ENCODE peak calls at places on chromosomes 1 and 21, in six cellular contexts. C is left lung, H is uterus, P is HFF-Myc, N is PC-3, Q is heart right ventricle. X is an unnamed sample.

GRCh38 chr1:172345077-172345476 is 75.4 kb upstream of the C1orf105 start:
- DNase-seq in P (no peak), Q (no peak), H (no peak), C (no peak), N (no peak), X (no peak)

GRCh38 chr1:89635825-89636815 is 3.2 kb downstream of the LRRC8C start:
- DNase-seq in Q (no peak), C (no peak), N (peak; percentile 82), H (no peak), P (no peak), X (no peak)

GRCh38 chr1:228265167-228265566 is 57.3 kb downstream of the OBSCN start:
- DNase-seq in P (no peak), C (no peak), Q (no peak), N (peak; percentile 28), H (no peak), X (no peak)

GRCh38 chr1:106676021-106676420 is 380.5 kb upstream of the PRMT6 start:
- DNase-seq in Q (no peak), H (no peak), P (no peak), C (no peak), N (peak; percentile 80), X (no peak)

GRCh38 chr21:39034590-39035536 is 148.4 kb downstream of the PSMG1 start:
- DNase-seq in H (no peak), C (no peak), P (no peak), Q (no peak), N (no peak), X (no peak)

GRCh38 chr1:227270554-227270953 is 47.7 kb downstream of the CDC42BPA start:
- DNase-seq in C (no peak), H (no peak), P (no peak), N (no peak), Q (no peak), X (no peak)

GRCh38 chr1:157992813-157993178 is 649 bp upstream of the KIRREL1 start:
- DNase-seq in Q (no peak), C (no peak), H (peak; percentile 53), P (no peak), N (peak; percentile 13), X (no peak)

GRCh38 chr1:18900303-18900841 is 2.0 kb downstream of the ALDH4A1 start:
- DNase-seq in Q (no peak), H (no peak), N (no peak), C (no peak), P (no peak), X (no peak)

GRCh38 chr1:9235123-9235513 is 544 bp downstream of the H6PD start:
- DNase-seq in Q (peak; percentile 65), P (no peak), H (no peak), C (no peak), N (peak; percentile 31), X (no peak)

GRCh38 chr1:116432655-116433282 is 59.7 kb downstream of the ATP1A1 start:
- DNase-seq in Q (no peak), P (no peak), N (no peak), H (no peak), C (no peak), X (no peak)

GRCh38 chr1:108521990-108522393 is 37.9 kb upstream of the EEIG2 start:
- DNase-seq in H (no peak), P (no peak), N (no peak), C (no peak), Q (no peak), X (no peak)

GRCh38 chr1:17452686-17453085 is 13.2 kb upstream of the RCC2 start:
- DNase-seq in N (no peak), H (no peak), Q (no peak), P (no peak), C (no peak), X (no peak)

GRCh38 chr1:98086796-98087195 is 166.0 kb upstream of the DPYD start:
- DNase-seq in Q (no peak), N (peak; percentile 97), H (no peak), P (peak; percentile 85), C (no peak), X (no peak)

GRCh38 chr21:45467221-45467779 is 62.3 kb downstream of the COL18A1 start:
- DNase-seq in N (peak; percentile 57), P (no peak), C (peak; percentile 61), H (no peak), Q (no peak), X (peak; percentile 89)

GRCh38 chr1:244782056-244782455 is 53.4 kb upstream of the COX20 start:
- DNase-seq in N (no peak), Q (no peak), C (no peak), H (no peak), P (no peak), X (no peak)

GRCh38 chr1:94783342-94784264 is 36.6 kb upstream of the SLC44A3 start:
- DNase-seq in H (peak; percentile 76), P (no peak), Q (peak; percentile 55), C (peak; percentile 84), N (peak; percentile 80), X (no peak)

GRCh38 chr1:19676438-19676922 is 11.8 kb downstream of the HTR6 start:
- DNase-seq in H (no peak), N (peak; percentile 57), Q (peak; percentile 66), C (no peak), P (no peak), X (no peak)

GRCh38 chr21:26115899-26116298 is 54.7 kb downstream of the APP start:
- DNase-seq in C (no peak), Q (no peak), N (peak; percentile 54), P (no peak), H (no peak), X (no peak)

GRCh38 chr1:238892612-238893011 is 493.8 kb upstream of the CHRM3 start:
- DNase-seq in Q (no peak), N (peak; percentile 96), P (no peak), C (no peak), H (no peak), X (no peak)

GRCh38 chr1:184624626-184625025 is 130.0 kb downstream of the EDEM3 start:
- DNase-seq in Q (no peak), N (peak; percentile 55), P (no peak), H (no peak), C (no peak), X (no peak)

GRCh38 chr1:214670098-214670497 is 67.1 kb downstream of the CENPF start:
- DNase-seq in C (no peak), Q (no peak), P (peak; percentile 19), H (peak; percentile 15), N (no peak), X (no peak)

GRCh38 chr1:202752799-202753198 is 42.5 kb upstream of the SYT2 start:
- DNase-seq in P (no peak), N (no peak), C (no peak), H (no peak), Q (no peak), X (no peak)

GRCh38 chr1:224697888-224698450 is 81.9 kb downstream of the CNIH3 start:
- DNase-seq in P (no peak), C (no peak), Q (no peak), N (no peak), H (no peak), X (no peak)

GRCh38 chr1:224696891-224697765 is 81.0 kb downstream of the CNIH3 start:
- DNase-seq in N (peak; percentile 68), Q (no peak), P (peak; percentile 61), C (no peak), H (no peak), X (no peak)

GRCh38 chr1:224704409-224704735 is 88.3 kb downstream of the CNIH3 start:
- DNase-seq in Q (no peak), C (no peak), N (no peak), P (no peak), H (no peak), X (no peak)

GRCh38 chr1:224703702-224704408 is 87.7 kb downstream of the CNIH3 start:
- DNase-seq in Q (no peak), H (no peak), P (no peak), C (no peak), N (peak; percentile 7), X (no peak)

DNA sequence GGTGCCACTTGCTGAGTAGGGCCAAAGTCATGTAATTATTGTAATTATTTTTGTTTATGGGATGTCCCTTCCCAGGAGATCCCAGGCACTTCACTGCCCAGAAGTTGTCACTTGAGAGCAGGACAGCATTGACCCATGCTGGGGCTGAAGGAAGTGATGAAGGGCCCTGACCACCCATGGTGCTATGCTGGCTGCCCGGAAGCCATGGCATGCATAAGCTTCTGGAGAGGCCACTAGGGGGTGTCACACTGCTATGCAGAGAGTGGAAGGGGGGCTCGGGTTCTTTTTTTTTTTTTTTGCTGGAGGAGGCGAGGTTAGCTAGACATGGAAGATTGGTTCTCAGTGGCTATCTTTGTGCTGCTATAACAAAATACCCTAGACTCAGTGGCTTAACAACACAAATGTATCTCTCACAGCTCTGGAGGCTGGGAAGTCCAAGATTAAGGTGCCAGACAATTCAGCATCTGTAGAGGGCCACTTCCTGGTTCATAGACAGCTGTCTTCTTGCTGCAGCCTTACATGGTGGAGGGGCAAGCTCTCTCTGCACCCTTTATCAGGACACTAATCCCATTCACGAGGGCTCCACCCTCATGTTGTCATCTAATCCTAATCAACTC is 84.9 kb downstream of the CNIH3 start:
- DNase-seq in C (no peak), H (no peak), Q (no peak), N (peak; percentile 49), P (no peak), X (no peak)
- TF ChIP-seq CTCF in C (no peak), H (no peak), Q (no peak), N (peak; percentile 84), P (peak; percentile 68), X (peak; percentile 58)

DNA sequence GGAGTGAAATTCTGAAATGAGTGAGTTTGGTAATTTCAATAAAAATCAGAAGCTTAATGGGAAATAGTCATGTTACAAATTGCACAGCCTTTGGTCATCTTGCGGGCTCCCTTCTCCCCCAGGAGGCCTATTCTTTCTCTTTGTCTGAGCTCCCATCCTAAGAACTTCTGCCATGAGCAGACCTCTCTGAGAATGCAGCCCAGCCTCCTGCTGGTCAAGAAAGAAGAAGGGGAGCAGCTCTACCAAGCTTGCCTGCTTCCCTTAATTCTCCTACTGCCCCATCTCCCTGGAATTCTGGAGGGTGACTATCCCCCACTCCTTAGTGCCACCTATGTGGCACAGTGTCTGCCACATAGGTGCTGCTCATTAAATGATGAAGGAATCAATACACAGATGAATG is 300.7 kb upstream of the DAB1 start:
- DNase-seq in Q (no peak), N (no peak), C (no peak), P (no peak), H (no peak), X (no peak)
- TF ChIP-seq CTCF in Q (no peak), N (no peak), C (no peak), P (no peak), H (no peak), X (no peak)

GRCh38 chr1:38817958-38818705 is 41.4 kb downstream of the RRAGC start:
- DNase-seq in N (no peak), P (no peak), Q (no peak), C (peak; percentile 92), H (no peak), X (no peak)
- TF ChIP-seq CTCF in N (peak; percentile 75), P (peak; percentile 57), Q (peak; percentile 67), C (peak; percentile 94), H (peak; percentile 58), X (peak; percentile 100)

DNA sequence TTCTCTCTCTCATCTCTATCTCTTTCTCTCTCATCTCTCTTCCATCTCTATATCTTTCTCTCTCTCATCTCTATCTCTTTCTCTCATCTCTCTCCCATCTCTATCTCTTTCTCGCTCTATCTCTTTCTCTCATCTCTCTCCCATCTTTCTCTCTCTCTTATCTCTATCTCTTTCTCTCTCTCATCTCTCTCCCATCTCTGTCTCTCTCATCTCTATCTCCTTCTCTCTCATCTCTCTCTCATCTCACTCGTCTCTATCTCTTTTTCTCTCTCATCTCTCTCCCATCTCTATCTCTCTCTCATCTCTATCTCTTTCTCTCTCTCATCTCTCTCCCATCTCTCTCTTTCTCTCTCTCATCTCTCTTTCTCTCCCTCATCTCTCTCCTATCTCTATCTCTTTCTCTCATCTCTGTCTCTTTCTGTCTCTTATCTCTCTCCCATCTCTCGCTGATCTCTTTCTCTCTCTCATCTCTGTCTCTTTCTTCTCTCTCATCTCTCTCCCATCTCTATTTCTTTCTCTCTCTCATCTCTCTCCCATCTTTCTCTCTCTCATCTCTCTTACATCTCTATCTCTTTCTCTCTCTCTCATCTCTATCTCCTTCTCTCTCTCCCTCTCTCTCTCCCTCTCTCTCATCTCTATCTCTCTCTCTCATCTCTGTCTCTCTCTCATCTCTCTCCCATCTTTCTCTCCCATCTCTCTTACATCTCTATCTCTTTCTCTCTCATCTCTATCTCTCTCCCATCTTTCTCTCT is 388.7 kb downstream of the NPHP4 start:
- DNase-seq in H (no peak), C (no peak), P (no peak), N (no peak), Q (no peak), X (no peak)
- TF ChIP-seq CTCF in H (no peak), C (no peak), P (no peak), N (no peak), Q (no peak), X (no peak)

X was measured in chondrocyte.